ENCODE peak calls at places on chromosomes 6 and 20, in six cellular contexts. P is tibial nerve, D is ovary, M is body of pancreas, C is GM23248, Q is H9. X is an unnamed sample.

GRCh38 chr20:32971703-32972161 is 32.5 kb downstream of the SUN5 start:
- DNase-seq in Q (peak; percentile 22), D (no peak), P (no peak), C (no peak), M (no peak), X (no peak)

GRCh38 chr6:157638779-157639178 is 184.3 kb upstream of the SNX9 start:
- DNase-seq in M (no peak), C (no peak), Q (no peak), P (no peak), D (no peak), X (no peak)

GRCh38 chr6:21110684-21111398 is 482.7 kb upstream of the SOX4 start:
- DNase-seq in C (peak; percentile 19), D (no peak), P (no peak), M (no peak), Q (no peak), X (no peak)

GRCh38 chr6:24540197-24540596 is 45.4 kb downstream of the ALDH5A1 start:
- DNase-seq in Q (no peak), D (no peak), C (no peak), P (no peak), M (no peak), X (no peak)

GRCh38 chr6:170290306-170291128 is at the start of gene DLL1:
- DNase-seq in C (peak; percentile 70), Q (peak; percentile 82), M (peak; percentile 70), P (no peak), D (no peak), X (peak; percentile 39)

GRCh38 chr20:23396961-23397620 is 24.2 kb downstream of the NAPB start:
- DNase-seq in P (no peak), D (no peak), C (peak; percentile 7), Q (no peak), M (no peak), X (no peak)

GRCh38 chr6:28825732-28826293 is 98.0 kb downstream of the TRIM27 start:
- DNase-seq in Q (no peak), P (no peak), D (no peak), C (no peak), M (no peak), X (no peak)

GRCh38 chr20:38985060-38985459 is 22.9 kb downstream of the DHX35 start:
- DNase-seq in P (no peak), C (no peak), D (no peak), M (no peak), Q (no peak), X (no peak)

GRCh38 chr6:77264970-77265369 is 198.3 kb downstream of the HTR1B start:
- DNase-seq in Q (peak; percentile 37), P (no peak), C (no peak), M (no peak), D (no peak), X (no peak)

GRCh38 chr6:100283288-100283687 is 181.4 kb downstream of the SIM1 start:
- DNase-seq in M (no peak), Q (no peak), P (no peak), D (no peak), C (peak; percentile 78), X (no peak)

GRCh38 chr20:31497838-31498540 is 16.3 kb upstream of the HM13 start:
- DNase-seq in M (peak; percentile 13), Q (no peak), C (peak; percentile 82), P (no peak), D (no peak), X (no peak)

GRCh38 chr6:34768148-34768547 is 10.8 kb downstream of the SNRPC start:
- DNase-seq in P (no peak), M (no peak), D (no peak), C (no peak), Q (no peak), X (no peak)

GRCh38 chr6:129105035-129105434 is 222.1 kb downstream of the LAMA2 start:
- DNase-seq in M (no peak), D (no peak), Q (peak; percentile 34), P (no peak), C (no peak), X (no peak)

GRCh38 chr6:124535746-124536145 is 426.5 kb upstream of the RNF217 start:
- DNase-seq in D (no peak), C (no peak), M (no peak), Q (no peak), P (no peak), X (no peak)
- H3K27me3 ChIP-seq in D (no peaks in the 10 kb centered on the region), C (no peaks in the 10 kb centered on the region), M (no peaks in the 10 kb centered on the region), Q (no peaks in the 10 kb centered on the region), P (no peaks in the 10 kb centered on the region), X (no peaks in the 10 kb centered on the region)

GRCh38 chr6:149888659-149889058 is 9.3 kb downstream of the RAET1E start:
- DNase-seq in P (no peak), C (peak; percentile 85), M (no peak), D (no peak), Q (no peak), X (no peak)
- H3K4me1 ChIP-seq in P (no peaks in the 10 kb centered on the region), C (peaks cover 64% of the 10 kb centered on the region), M (no peaks in the 10 kb centered on the region), D (peaks cover 2% of the 10 kb centered on the region), Q (no peaks in the 10 kb centered on the region), X (no peaks in the 10 kb centered on the region)

GRCh38 chr6:327538-328183 is 35.4 kb downstream of the DUSP22 start:
- DNase-seq in D (no peak), Q (no peak), C (peak; percentile 68), P (peak; percentile 17), M (no peak), X (no peak)

GRCh38 chr6:329888-330691 is 37.8 kb downstream of the DUSP22 start:
- DNase-seq in D (no peak), C (no peak), M (no peak), Q (no peak), P (peak; percentile 8), X (no peak)

GRCh38 chr6:326896-327537 is 34.7 kb downstream of the DUSP22 start:
- DNase-seq in M (no peak), Q (no peak), D (no peak), P (peak; percentile 12), C (no peak), X (no peak)

GRCh38 chr6:328184-328670 is 35.9 kb downstream of the DUSP22 start:
- DNase-seq in Q (no peak), M (peak; percentile 63), C (peak; percentile 96), P (no peak), D (peak; percentile 25), X (no peak)

GRCh38 chr6:328924-329323 is 36.6 kb downstream of the DUSP22 start:
- DNase-seq in P (no peak), C (no peak), D (no peak), Q (no peak), M (no peak), X (no peak)
- H3K27me3 ChIP-seq in P (no peaks in the 10 kb centered on the region), C (no peaks in the 10 kb centered on the region), D (no peaks in the 10 kb centered on the region), Q (no peaks in the 10 kb centered on the region), M (no peaks in the 10 kb centered on the region), X (no peaks in the 10 kb centered on the region)

GRCh38 chr20:9071976-9072726 is 3.3 kb downstream of the PLCB4 start:
- DNase-seq in D (no peak), P (no peak), M (no peak), Q (no peak), C (no peak), X (no peak)

GRCh38 chr20:9068896-9069663 is at the start of gene PLCB4:
- DNase-seq in P (peak; percentile 15), Q (peak; percentile 57), C (peak; percentile 61), D (no peak), M (peak; percentile 18), X (no peak)

GRCh38 chr20:9075264-9076095 is 6.6 kb downstream of the PLCB4 start:
- DNase-seq in M (no peak), Q (no peak), D (no peak), C (no peak), P (no peak), X (no peak)

GRCh38 chr20:9070304-9070703 is 1.4 kb downstream of the PLCB4 start:
- DNase-seq in M (no peak), C (no peak), D (no peak), P (no peak), Q (no peak), X (no peak)

GRCh38 chr20:9072741-9073310 is 3.9 kb downstream of the PLCB4 start:
- DNase-seq in P (no peak), C (no peak), Q (no peak), D (no peak), M (no peak), X (no peak)
- H3K4me1 ChIP-seq in P (peaks cover 6% of the 10 kb centered on the region), C (peaks cover 6% of the 10 kb centered on the region), Q (peaks cover 9% of the 10 kb centered on the region), D (peaks cover under 1% of the 10 kb centered on the region), M (peaks cover 15% of the 10 kb centered on the region), X (no peaks in the 10 kb centered on the region)

DNA sequence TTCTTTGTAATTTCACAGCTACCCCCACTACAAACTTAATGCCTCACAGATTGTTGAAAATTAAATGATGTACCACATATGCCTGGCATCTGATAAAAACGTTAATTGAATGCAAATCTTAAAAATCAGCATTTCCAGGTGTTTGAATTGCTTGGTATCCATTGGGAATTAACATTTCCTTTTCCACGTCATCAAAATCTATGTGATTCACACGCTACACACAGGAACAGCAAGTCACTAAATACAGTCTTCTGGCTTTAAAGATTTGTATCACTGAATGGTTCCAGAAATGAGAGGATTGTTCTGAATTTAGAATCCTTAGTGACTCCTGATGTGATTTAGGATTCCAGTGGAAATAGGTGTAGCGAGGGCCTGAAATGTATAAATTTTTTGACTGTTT is 24.6 kb downstream of the CALHM6 start:
- DNase-seq in D (no peak), P (no peak), Q (no peak), M (no peak), C (peak; percentile 55), X (no peak)
- H3K27me3 ChIP-seq in D (no peaks in the 10 kb centered on the region), P (no peaks in the 10 kb centered on the region), Q (no peaks in the 10 kb centered on the region), M (no peaks in the 10 kb centered on the region), C (no peaks in the 10 kb centered on the region), X (no peaks in the 10 kb centered on the region)

GRCh38 chr6:53546256-53546655 is 1.4 kb upstream of the GCLC start:
- DNase-seq in D (no peak), Q (no peak), P (no peak), M (no peak), C (peak; percentile 81), X (no peak)
- H3K4me1 ChIP-seq in D (peaks cover 3% of the 10 kb centered on the region), Q (peaks cover 2% of the 10 kb centered on the region), P (peaks cover 19% of the 10 kb centered on the region), M (peaks cover 37% of the 10 kb centered on the region), C (peaks cover 22% of the 10 kb centered on the region), X (no peaks in the 10 kb centered on the region)

GRCh38 chr6:41335296-41335695 is at the start of gene NCR2:
- DNase-seq in C (no peak), P (no peak), M (no peak), Q (no peak), D (no peak), X (no peak)

GRCh38 chr6:41335943-41336342 is 535 bp downstream of the NCR2 start:
- DNase-seq in M (no peak), Q (no peak), C (no peak), D (no peak), P (no peak), X (no peak)

GRCh38 chr6:41337709-41338108 is 2.3 kb downstream of the NCR2 start:
- DNase-seq in M (no peak), D (no peak), C (no peak), P (no peak), Q (no peak), X (no peak)

GRCh38 chr6:41338654-41339053 is 3.2 kb downstream of the NCR2 start:
- DNase-seq in P (no peak), M (no peak), Q (no peak), D (no peak), C (no peak), X (no peak)

GRCh38 chr6:41336824-41337223 is 1.4 kb downstream of the NCR2 start:
- DNase-seq in Q (no peak), M (no peak), C (no peak), D (no peak), P (no peak), X (no peak)
- H3K27me3 ChIP-seq in Q (no peaks in the 10 kb centered on the region), M (no peaks in the 10 kb centered on the region), C (peaks cover 7% of the 10 kb centered on the region), D (no peaks in the 10 kb centered on the region), P (no peaks in the 10 kb centered on the region), X (no peaks in the 10 kb centered on the region)

X was measured in breast epithelium.